ENCODE peak calls at places on chromosome 14, in four cellular contexts. One of them, this sample, is unnamed.

GRCh38 chr14:100313464-100314230 is 7.4 kb upstream of the SLC25A29 start:
- DNase-seq in WTC11: no peak
- DNase-seq in HepG2: no peak
- DNase-seq in K562: no peak
- DNase-seq in this sample: no peak

GRCh38 chr14:28467611-28468010 is 299.0 kb upstream of the FOXG1 start:
- DNase-seq in WTC11: no peak
- DNase-seq in HepG2: no peak
- DNase-seq in K562: no peak
- DNase-seq in this sample: no peak

GRCh38 chr14:96479435-96480146 is 22.6 kb upstream of the PAPOLA start:
- DNase-seq in WTC11: no peak
- DNase-seq in HepG2: peak; percentile 21
- DNase-seq in K562: no peak
- DNase-seq in this sample: no peak

GRCh38 chr14:76352639-76353281 is 23.2 kb upstream of the ESRRB start:
- DNase-seq in WTC11: peak; percentile 88
- DNase-seq in HepG2: peak; percentile 43
- DNase-seq in K562: no peak
- DNase-seq in this sample: peak; percentile 4

GRCh38 chr14:82642425-82642824 is 1108.8 kb upstream of the SEL1L start:
- DNase-seq in WTC11: peak; percentile 65
- DNase-seq in HepG2: no peak
- DNase-seq in K562: peak; percentile 23
- DNase-seq in this sample: no peak

GRCh38 chr14:94040247-94040646 is 14.1 kb downstream of the OTUB2 start:
- DNase-seq in WTC11: no peak
- DNase-seq in HepG2: no peak
- DNase-seq in K562: no peak
- DNase-seq in this sample: no peak

GRCh38 chr14:25406818-25407217 is 356.9 kb upstream of the STXBP6 start:
- DNase-seq in WTC11: peak; percentile 59
- DNase-seq in HepG2: peak; percentile 68
- DNase-seq in K562: peak; percentile 37
- DNase-seq in this sample: no peak

GRCh38 chr14:36513451-36514277 is 6.4 kb downstream of the NKX2-1 start:
- DNase-seq in WTC11: peak; percentile 84
- DNase-seq in HepG2: no peak
- DNase-seq in K562: no peak
- DNase-seq in this sample: no peak

GRCh38 chr14:68610251-68610793 is 182.5 kb downstream of the ZFP36L1 start:
- DNase-seq in WTC11: no peak
- DNase-seq in HepG2: peak; percentile 50
- DNase-seq in K562: no peak
- DNase-seq in this sample: no peak

GRCh38 chr14:76531821-76532318 is 155.9 kb downstream of the ESRRB start:
- DNase-seq in WTC11: no peak
- DNase-seq in HepG2: no peak
- DNase-seq in K562: no peak
- DNase-seq in this sample: no peak

GRCh38 chr14:102196436-102197230 is 56.9 kb downstream of the WDR20 start:
- DNase-seq in WTC11: no peak
- DNase-seq in HepG2: no peak
- DNase-seq in K562: no peak
- DNase-seq in this sample: no peak
- TF ChIP-seq CBFB in WTC11: no peak
- TF ChIP-seq CBFB in HepG2: no peak
- TF ChIP-seq CBFB in K562: no peak
- TF ChIP-seq CBFB in this sample: no peak

GRCh38 chr14:54048311-54048710 is 91.7 kb upstream of the BMP4 start:
- DNase-seq in WTC11: no peak
- DNase-seq in HepG2: peak; percentile 15
- DNase-seq in K562: no peak
- DNase-seq in this sample: no peak
- TF ChIP-seq CBFB in WTC11: no peak
- TF ChIP-seq CBFB in HepG2: no peak
- TF ChIP-seq CBFB in K562: no peak
- TF ChIP-seq CBFB in this sample: no peak

GRCh38 chr14:72666610-72667009 is 227.3 kb downstream of the DPF3 start:
- DNase-seq in WTC11: no peak
- DNase-seq in HepG2: no peak
- DNase-seq in K562: no peak
- DNase-seq in this sample: no peak

GRCh38 chr14:72663076-72663487 is 230.8 kb downstream of the DPF3 start:
- DNase-seq in WTC11: no peak
- DNase-seq in HepG2: no peak
- DNase-seq in K562: no peak
- DNase-seq in this sample: no peak

GRCh38 chr14:72664651-72665050 is 229.2 kb downstream of the DPF3 start:
- DNase-seq in WTC11: no peak
- DNase-seq in HepG2: no peak
- DNase-seq in K562: no peak
- DNase-seq in this sample: no peak

GRCh38 chr14:72663956-72664650 is 229.8 kb downstream of the DPF3 start:
- DNase-seq in WTC11: no peak
- DNase-seq in HepG2: no peak
- DNase-seq in K562: no peak
- DNase-seq in this sample: no peak

GRCh38 chr14:72665259-72665658 is 228.6 kb downstream of the DPF3 start:
- DNase-seq in WTC11: no peak
- DNase-seq in HepG2: peak; percentile 7
- DNase-seq in K562: no peak
- DNase-seq in this sample: no peak
- TF ChIP-seq CBFB in WTC11: no peak
- TF ChIP-seq CBFB in HepG2: no peak
- TF ChIP-seq CBFB in K562: no peak
- TF ChIP-seq CBFB in this sample: no peak

GRCh38 chr14:104934380-104934733 is 9.7 kb downstream of the PLD4 start:
- DNase-seq in WTC11: no peak
- DNase-seq in HepG2: no peak
- DNase-seq in K562: no peak
- DNase-seq in this sample: no peak
- TF ChIP-seq CBFB in WTC11: no peak
- TF ChIP-seq CBFB in HepG2: no peak
- TF ChIP-seq CBFB in K562: no peak
- TF ChIP-seq CBFB in this sample: no peak

GRCh38 chr14:54129850-54130640 is 173.4 kb upstream of the BMP4 start:
- DNase-seq in WTC11: no peak
- DNase-seq in HepG2: no peak
- DNase-seq in K562: no peak
- DNase-seq in this sample: no peak
- TF ChIP-seq CBFB in WTC11: no peak
- TF ChIP-seq CBFB in HepG2: no peak
- TF ChIP-seq CBFB in K562: no peak
- TF ChIP-seq CBFB in this sample: no peak

GRCh38 chr14:49904270-49904669 is 11.4 kb downstream of the ARF6 start:
- DNase-seq in WTC11: no peak
- DNase-seq in HepG2: no peak
- DNase-seq in K562: no peak
- DNase-seq in this sample: no peak

GRCh38 chr14:49909016-49909415 is 16.1 kb downstream of the ARF6 start:
- DNase-seq in WTC11: no peak
- DNase-seq in HepG2: no peak
- DNase-seq in K562: no peak
- DNase-seq in this sample: no peak

GRCh38 chr14:49907186-49907585 is 14.3 kb downstream of the ARF6 start:
- DNase-seq in WTC11: no peak
- DNase-seq in HepG2: no peak
- DNase-seq in K562: no peak
- DNase-seq in this sample: no peak

DNA sequence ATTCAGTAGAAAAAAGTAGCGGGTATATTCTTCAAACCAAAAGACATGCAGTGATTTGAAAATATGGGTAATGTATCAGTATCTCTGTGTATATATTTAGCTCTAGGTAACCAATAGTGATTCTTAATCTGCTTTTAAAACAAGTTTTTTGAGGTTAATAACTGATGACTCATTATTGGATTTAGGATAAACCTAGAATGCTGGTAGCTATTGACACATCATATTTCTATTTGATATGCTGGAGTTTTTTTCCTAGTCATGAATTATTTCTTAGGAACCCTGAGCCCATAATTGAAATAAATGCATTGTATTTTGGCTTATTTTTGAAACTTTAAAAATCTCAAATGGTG is 15.5 kb downstream of the ARF6 start:
- DNase-seq in WTC11: no peak
- DNase-seq in HepG2: no peak
- DNase-seq in K562: no peak
- DNase-seq in this sample: no peak
- TF ChIP-seq CBFB in WTC11: no peak
- TF ChIP-seq CBFB in HepG2: no peak
- TF ChIP-seq CBFB in K562: no peak
- TF ChIP-seq CBFB in this sample: no peak

DNA sequence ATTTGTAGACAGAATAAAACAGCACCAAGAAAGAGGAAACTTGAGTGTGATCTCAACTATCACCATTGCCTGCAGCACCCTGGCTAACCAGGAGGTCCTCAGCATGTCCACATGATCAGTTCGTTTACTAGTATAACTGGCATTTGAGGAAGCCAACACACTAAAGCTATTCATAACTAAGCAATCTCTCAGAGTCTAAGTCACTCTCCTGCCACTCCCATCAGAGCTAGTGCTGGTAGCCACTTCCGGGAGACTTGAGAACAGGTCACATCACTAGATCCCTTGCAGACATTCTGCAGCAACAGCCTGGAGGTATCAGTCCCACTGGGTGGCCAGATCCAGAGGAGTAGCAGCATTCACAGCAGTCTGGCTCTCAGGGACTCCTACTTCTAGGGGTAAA is 352.9 kb upstream of the OR4E1 start:
- DNase-seq in WTC11: no peak
- DNase-seq in HepG2: no peak
- DNase-seq in K562: no peak
- DNase-seq in this sample: no peak
- TF ChIP-seq CBFB in WTC11: no peak
- TF ChIP-seq CBFB in HepG2: no peak
- TF ChIP-seq CBFB in K562: no peak
- TF ChIP-seq CBFB in this sample: no peak

DNA sequence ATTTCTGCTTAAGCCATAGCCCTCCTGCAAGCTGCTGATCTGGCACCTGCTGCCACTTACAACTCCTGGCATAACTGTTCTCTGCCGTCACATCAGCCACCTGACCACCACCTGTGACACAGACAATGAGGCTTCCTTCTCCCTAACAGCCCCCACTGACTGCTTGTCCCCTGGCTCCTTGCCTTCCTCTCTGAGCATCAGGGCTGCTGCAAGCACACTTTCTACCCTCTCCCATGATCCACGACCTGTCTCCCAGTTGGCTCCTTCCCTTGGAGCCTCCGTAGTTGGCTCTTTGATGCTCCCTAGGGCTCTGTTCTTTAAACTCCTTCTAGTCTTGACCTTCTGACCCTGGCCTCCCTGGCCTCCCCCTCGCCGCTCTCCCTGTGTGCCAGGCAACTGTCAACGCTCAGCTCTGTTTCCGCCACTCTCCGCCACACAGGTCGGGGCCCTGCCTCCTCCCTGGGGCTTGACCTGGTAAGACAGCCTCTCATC is 177.9 kb downstream of the CALM1 start:
- DNase-seq in WTC11: no peak
- DNase-seq in HepG2: no peak
- DNase-seq in K562: no peak
- DNase-seq in this sample: no peak
- TF ChIP-seq CBFB in WTC11: no peak
- TF ChIP-seq CBFB in HepG2: no peak
- TF ChIP-seq CBFB in K562: no peak
- TF ChIP-seq CBFB in this sample: no peak